ENCODE peak calls at places on chromosomes 4 and X, in seven cellular contexts. Q, R, B, F, I, A and N are unnamed samples.

GRCh38 chrX:70289793-70290770 is at the start of the genes KIF4A and PDZD11:
- DNase-seq in F (peak; percentile 78), R (peak; percentile 84), Q (peak; percentile 32), I (peak; percentile 89), A (peak; percentile 89), B (peak; percentile 92), N (peak; percentile 75)

GRCh38 chrX:47539860-47540259 is 21.1 kb upstream of the ARAF start:
- DNase-seq in I (no peak), R (no peak), A (no peak), B (no peak), Q (no peak), F (no peak), N (no peak)

GRCh38 chrX:80578518-80579105 is 158.4 kb downstream of the TENT5D start:
- DNase-seq in I (peak; percentile 17), F (peak; percentile 33), Q (no peak), A (peak; percentile 31), B (no peak), R (no peak), N (peak; percentile 4)

GRCh38 chrX:120468479-120468824 is 644 bp downstream of the LAMP2 start:
- DNase-seq in I (no peak), R (no peak), B (no peak), F (peak; percentile 2), Q (no peak), A (no peak), N (no peak)

GRCh38 chr4:121728066-121728465 is 31.3 kb upstream of the ANXA5 start:
- DNase-seq in F (peak; percentile 94), Q (no peak), A (no peak), R (no peak), B (no peak), I (no peak), N (peak; percentile 99)

GRCh38 chr4:27628609-27629008 is 768.0 kb downstream of the STIM2 start:
- DNase-seq in R (no peak), F (no peak), Q (no peak), I (no peak), B (no peak), A (no peak), N (no peak)

GRCh38 chrX:72003811-72004750 is 93.4 kb downstream of the NHSL2 start:
- DNase-seq in A (peak; percentile 46), R (peak; percentile 43), F (peak; percentile 74), Q (no peak), I (no peak), B (no peak), N (peak; percentile 72)

GRCh38 chr4:182277402-182277801 is 34.2 kb downstream of the TENM3 start:
- DNase-seq in B (no peak), A (no peak), Q (no peak), F (peak; percentile 29), R (no peak), I (no peak), N (peak; percentile 53)

GRCh38 chrX:150196300-150196699 is 166.8 kb upstream of the MAMLD1 start:
- DNase-seq in I (no peak), A (no peak), Q (no peak), R (no peak), F (no peak), B (peak; percentile 24), N (no peak)

GRCh38 chrX:68833448-68833805 is 4.6 kb downstream of the EFNB1 start:
- DNase-seq in B (no peak), I (no peak), R (no peak), Q (no peak), F (no peak), A (no peak), N (no peak)
- H3K4me3 ChIP-seq in B (no peak overlapping the region), I (no peak overlapping the region), R (no peak overlapping the region), Q (no peak overlapping the region), F (no peak overlapping the region), A (no peak overlapping the region), N (no peak overlapping the region)

GRCh38 chrX:154490021-154490413 is 412 bp downstream of the SLC10A3 start:
- DNase-seq in I (peak; percentile 60), F (peak; percentile 66), B (no peak), Q (no peak), A (peak; percentile 45), R (peak; percentile 48), N (peak; percentile 43)

GRCh38 chrX:154488336-154489075 is 1.9 kb downstream of the SLC10A3 start:
- DNase-seq in I (no peak), B (no peak), A (no peak), F (no peak), R (no peak), Q (no peak), N (no peak)

GRCh38 chrX:154487518-154488290 is 1.3 kb upstream of the UBL4A start:
- DNase-seq in I (no peak), B (no peak), F (no peak), Q (no peak), A (no peak), R (no peak), N (no peak)

GRCh38 chrX:154489182-154489581 is 1.2 kb downstream of the SLC10A3 start:
- DNase-seq in A (no peak), R (no peak), F (no peak), I (no peak), B (no peak), Q (no peak), N (no peak)

DNA sequence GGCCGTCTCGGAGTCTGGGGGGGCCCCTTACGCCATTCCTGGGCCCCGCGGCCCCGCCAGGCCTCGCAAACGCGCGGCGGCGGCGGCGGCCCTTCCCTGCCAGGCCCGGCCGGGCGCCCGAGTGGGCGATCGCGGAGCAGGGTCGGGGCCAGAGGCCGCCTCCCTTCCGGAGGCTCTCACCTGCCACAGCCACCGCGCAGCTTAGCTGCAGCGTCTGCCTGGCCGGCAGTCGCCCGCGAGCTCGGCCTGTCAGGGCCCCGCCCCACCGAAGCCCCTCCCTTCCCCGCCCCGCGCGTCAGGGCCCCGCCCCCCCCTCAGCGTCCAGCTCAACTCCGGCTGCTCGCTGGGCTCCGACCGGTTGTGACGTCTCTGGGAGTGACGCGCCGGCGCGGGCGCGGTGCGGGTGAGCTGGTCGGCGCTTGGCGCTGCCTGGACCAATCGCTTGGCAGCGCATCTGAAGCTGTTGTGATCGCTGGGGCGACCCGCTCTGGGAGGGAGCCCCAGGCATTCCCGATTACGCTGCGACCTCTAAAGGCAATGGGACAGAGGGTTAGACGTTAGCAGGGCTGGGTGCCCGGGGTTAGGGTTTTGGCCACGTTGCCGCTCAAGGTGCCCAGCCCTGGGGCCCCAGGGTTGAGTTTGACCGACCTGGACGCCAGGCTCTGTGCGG is at the start of gene SLC10A3:
- DNase-seq in Q (peak; percentile 74), A (peak; percentile 95), B (peak; percentile 97), R (peak; percentile 94), F (peak; percentile 91), I (peak; percentile 96), N (peak; percentile 89)
- TF ChIP-seq CTCF in Q (no peak), A (no peak), B (no peak), R (no peak), F (no peak), I (no peak), N (no peak)

GRCh38 chrX:44961817-44962607 is 89.0 kb downstream of the KDM6A start:
- DNase-seq in I (no peak), B (no peak), F (no peak), R (no peak), A (no peak), Q (no peak), N (no peak)

GRCh38 chrX:44954562-44954961 is 81.6 kb downstream of the KDM6A start:
- DNase-seq in A (no peak), I (no peak), F (no peak), R (no peak), Q (no peak), B (no peak), N (no peak)

GRCh38 chrX:44962944-44963343 is 90.0 kb downstream of the KDM6A start:
- DNase-seq in I (no peak), B (no peak), F (no peak), R (no peak), A (no peak), Q (no peak), N (no peak)

GRCh38 chrX:44953734-44954502 is 80.9 kb downstream of the KDM6A start:
- DNase-seq in R (no peak), I (no peak), B (no peak), A (no peak), F (no peak), Q (no peak), N (no peak)

DNA sequence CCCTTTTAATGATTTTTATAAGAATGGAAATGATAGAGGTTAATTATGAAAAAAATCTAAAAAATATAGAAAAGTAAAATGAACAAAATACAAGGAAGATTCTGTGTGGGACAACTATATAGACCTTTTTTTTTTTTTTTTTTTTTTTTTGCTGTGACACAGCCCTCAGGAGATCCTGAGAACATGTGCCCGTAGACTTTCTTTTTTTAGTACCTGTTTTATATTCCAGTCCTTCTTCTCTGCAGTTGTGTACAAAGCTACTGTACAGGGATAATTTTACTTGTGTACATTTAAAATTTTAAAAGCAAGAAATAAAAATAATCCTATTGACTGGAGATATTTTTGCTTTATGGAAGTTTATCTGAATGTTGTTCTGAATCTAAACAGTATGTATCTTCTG is 85.5 kb downstream of the KDM6A start:
- DNase-seq in F (no peak), A (no peak), I (no peak), R (no peak), Q (no peak), B (no peak), N (no peak)
- H3K4me3 ChIP-seq in F (no peak overlapping the region), A (no peak overlapping the region), I (no peak overlapping the region), R (no peak overlapping the region), Q (no peak overlapping the region), B (no peak overlapping the region), N (no peak overlapping the region)

DNA sequence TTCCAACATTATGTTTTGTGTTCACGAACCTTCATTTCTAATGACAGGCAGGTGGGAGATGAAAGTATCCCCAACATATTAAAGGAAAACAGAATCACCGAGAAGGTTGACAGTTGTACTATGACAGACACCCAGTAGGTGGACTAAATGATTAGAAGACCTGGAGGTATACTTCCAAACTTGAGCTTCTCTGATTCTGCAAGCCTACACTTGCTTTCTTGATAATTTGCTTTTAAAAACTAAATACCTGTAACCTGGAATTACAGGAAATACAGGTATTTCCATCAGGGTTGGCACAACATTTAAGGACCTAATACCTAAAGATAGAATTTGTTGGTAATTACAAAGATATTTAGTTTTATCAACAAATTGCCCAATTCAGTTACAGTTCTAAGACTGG is 43.4 kb downstream of the C4orf51 start:
- DNase-seq in R (no peak), A (no peak), F (no peak), Q (no peak), B (no peak), I (no peak), N (no peak)
- TF ChIP-seq CTCF in R (no peak), A (no peak), F (no peak), Q (no peak), B (no peak), I (peak; percentile 1), N (no peak)

DNA sequence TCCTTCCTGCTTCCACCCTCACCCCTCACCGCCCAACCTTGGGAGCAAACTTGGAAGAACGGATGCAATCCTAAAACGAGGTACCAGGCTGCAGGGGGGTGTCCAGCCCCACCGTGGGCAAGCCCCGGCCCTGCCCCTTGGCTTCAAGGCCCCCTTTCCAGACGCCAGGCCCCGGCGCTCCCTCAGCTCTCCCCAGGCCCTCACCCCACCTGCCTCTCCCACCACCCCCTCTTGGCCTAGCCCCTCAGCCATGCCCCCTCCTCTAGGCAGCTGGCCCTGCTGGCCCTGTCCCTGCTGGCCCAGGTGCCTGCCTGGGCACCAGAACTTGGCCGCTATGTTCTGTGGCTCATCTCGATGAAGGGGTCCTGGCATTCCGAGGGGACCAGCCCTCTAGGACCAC is 33.8 kb downstream of the LRPAP1 start:
- DNase-seq in B (no peak), A (no peak), R (no peak), Q (no peak), I (no peak), F (no peak), N (no peak)
- H3K4me3 ChIP-seq in B (no peak overlapping the region), A (no peak overlapping the region), R (no peak overlapping the region), Q (no peak overlapping the region), I (no peak overlapping the region), F (no peak overlapping the region), N (no peak overlapping the region)